ENCODE peak calls at places on chromosomes 1 and 21, in nine cellular contexts. H is NCI-H1694 treated with DMSO at 0.1 percent for 48 hours, T is nucleus accumbens, B is right lobe of liver, I is stomach, O is NCI-H524 treated with DMSO at 0.1 percent for 48 hours, V is amniotic stem cell, L is EL, N is neural crest cell. P is an unnamed sample.

GRCh38 chr21:21921410-21922232 is 923.4 kb downstream of the NCAM2 start:
- DNase-seq in H (no peak), T (no peak), B (no peak), I (no peak), O (no peak), V (no peak), L (peak; percentile 27), N (no peak), P (no peak)

GRCh38 chr1:64536217-64536835 is 66.4 kb downstream of the CACHD1 start:
- DNase-seq in H (peak; percentile 86), T (no peak), B (no peak), I (no peak), O (no peak), V (no peak), L (no peak), N (no peak), P (no peak)

GRCh38 chr1:115189814-115190541 is 100.7 kb upstream of the TSPAN2 start:
- DNase-seq in H (no peak), T (no peak), B (no peak), I (no peak), O (no peak), V (peak; percentile 91), L (peak; percentile 96), N (no peak), P (no peak)

GRCh38 chr1:165898837-165899236 is 71.4 kb downstream of the UCK2 start:
- DNase-seq in H (no peak), T (no peak), B (no peak), I (no peak), O (no peak), V (peak; percentile 92), L (peak; percentile 99), N (no peak), P (no peak)

GRCh38 chr1:8293141-8293540 is 24.8 kb upstream of the SLC45A1 start:
- DNase-seq in H (no peak), T (no peak), B (no peak), I (no peak), O (no peak), V (no peak), L (no peak), N (no peak), P (no peak)

GRCh38 chr1:26285366-26286063 is 5.6 kb downstream of the SH3BGRL3 start:
- DNase-seq in H (peak; percentile 3), T (no peak), B (peak; percentile 49), I (no peak), O (no peak), V (no peak), L (peak; percentile 32), N (peak; percentile 56), P (no peak)

GRCh38 chr1:41892211-41892840 is 26.4 kb downstream of the HIVEP3 start:
- DNase-seq in H (no peak), T (no peak), B (no peak), I (no peak), O (no peak), V (no peak), L (no peak), N (no peak), P (no peak)

GRCh38 chr21:15126948-15127347 is 62.1 kb upstream of the NRIP1 start:
- DNase-seq in H (no peak), T (no peak), B (no peak), I (no peak), O (no peak), V (no peak), L (no peak), N (no peak), P (no peak)

GRCh38 chr1:15282810-15283474 is 35.9 kb downstream of the FHAD1 start:
- DNase-seq in H (no peak), T (no peak), B (no peak), I (no peak), O (no peak), V (no peak), L (no peak), N (no peak), P (no peak)

GRCh38 chr1:91803847-91804545 is 82.0 kb downstream of the TGFBR3 start:
- DNase-seq in H (no peak), T (no peak), B (no peak), I (no peak), O (no peak), V (no peak), L (no peak), N (no peak), P (no peak)

P was measured in brain pericyte.